ENCODE peak calls at places on chromosomes 4 and X, in nine cellular contexts. E is H9, A is neuronal stem cell, G is IMR-90, W is Karpas-422, T is fibroblast of lung, M is HepG2, J is mesenchymal stem cell, V is astrocyte. K is an unnamed sample.

GRCh38 chrX:70134116-70134477 is 850 bp downstream of the IGBP1 start:
- DNase-seq in E (no peak), A (peak; percentile 0), G (peak; percentile 34), W (no peak), T (peak; percentile 34), M (peak; percentile 3), J (peak; percentile 72), V (no peak), K (no peak)

GRCh38 chrX:153387987-153388721 is 13.0 kb downstream of the PNMA6E start:
- DNase-seq in E (peak; percentile 14), A (no peak), G (no peak), W (no peak), T (no peak), M (no peak), J (no peak), V (no peak), K (no peak)

GRCh38 chr4:76214269-76214628 is 625 bp upstream of the SCARB2 start:
- DNase-seq in E (peak; percentile 52), A (no peak), G (no peak), W (peak; percentile 41), T (no peak), M (no peak), J (no peak), V (no peak), K (no peak)

GRCh38 chr4:53682908-53683307 is 91.6 kb upstream of the LNX1 start:
- DNase-seq in E (no peak), A (no peak), G (no peak), W (no peak), T (no peak), M (no peak), J (no peak), V (no peak), K (no peak)

GRCh38 chrX:18353931-18354368 is 538 bp downstream of the SCML2 start:
- DNase-seq in E (peak; percentile 54), A (peak; percentile 11), G (no peak), W (no peak), T (no peak), M (peak; percentile 7), J (no peak), V (no peak), K (no peak)

GRCh38 chr4:8863759-8864682 is 7.6 kb downstream of the HMX1 start:
- DNase-seq in E (no peak), A (no peak), G (no peak), W (no peak), T (no peak), M (no peak), J (no peak), V (no peak), K (no peak)

GRCh38 chr4:140092094-140092820 is 61.7 kb downstream of the MAML3 start:
- DNase-seq in E (peak; percentile 81), A (peak; percentile 83), G (no peak), W (no peak), T (no peak), M (no peak), J (peak; percentile 71), V (no peak), K (no peak)

GRCh38 chr4:36088542-36088941 is 155.8 kb downstream of the ARAP2 start:
- DNase-seq in E (no peak), A (no peak), G (no peak), W (no peak), T (no peak), M (peak; percentile 2), J (no peak), V (peak; percentile 42), K (no peak)

GRCh38 chr4:18106620-18107019 is 85.1 kb upstream of the LCORL start:
- DNase-seq in E (no peak), A (no peak), G (no peak), W (no peak), T (no peak), M (no peak), J (no peak), V (no peak), K (no peak)

GRCh38 chrX:131677655-131678628 is 134.1 kb downstream of the OR13H1 start:
- DNase-seq in E (peak; percentile 69), A (peak; percentile 18), G (peak; percentile 3), W (peak; percentile 79), T (peak; percentile 30), M (peak; percentile 18), J (peak; percentile 33), V (no peak), K (no peak)

GRCh38 chrX:144586756-144587155 is 660.5 kb upstream of the SPANXN1 start:
- DNase-seq in E (no peak), A (no peak), G (no peak), W (no peak), T (no peak), M (no peak), J (peak; percentile 64), V (no peak), K (peak; percentile 2)

GRCh38 chrX:8455600-8455999 is 9.0 kb upstream of the VCX3B start:
- DNase-seq in E (no peak), A (no peak), G (no peak), W (no peak), T (no peak), M (no peak), J (no peak), V (no peak), K (no peak)

GRCh38 chr4:164442167-164442566 is 311.8 kb upstream of the SMIM31 start:
- DNase-seq in E (no peak), A (no peak), G (peak; percentile 5), W (no peak), T (peak; percentile 29), M (no peak), J (peak; percentile 17), V (peak; percentile 16), K (no peak)

GRCh38 chr4:70902577-70903281 is 560 bp downstream of the MOB1B start:
- DNase-seq in E (no peak), A (peak; percentile 11), G (peak; percentile 21), W (peak; percentile 64), T (peak; percentile 25), M (no peak), J (peak; percentile 60), V (no peak), K (no peak)

GRCh38 chr4:56611501-56611900 is 69.6 kb downstream of the HOPX start:
- DNase-seq in E (no peak), A (no peak), G (peak; percentile 36), W (no peak), T (peak; percentile 6), M (no peak), J (no peak), V (peak; percentile 57), K (no peak)

GRCh38 chrX:131789664-131790063 is 233.4 kb upstream of the STK26 start:
- DNase-seq in E (no peak), A (no peak), G (no peak), W (peak; percentile 42), T (no peak), M (no peak), J (no peak), V (no peak), K (no peak)

GRCh38 chrX:124023838-124024238 is 62.3 kb downstream of the STAG2 start:
- DNase-seq in E (no peak), A (no peak), G (peak; percentile 41), W (no peak), T (no peak), M (no peak), J (peak; percentile 53), V (peak; percentile 12), K (no peak)

GRCh38 chrX:121216979-121217378 is 169.6 kb downstream of the GLUD2 start:
- DNase-seq in E (no peak), A (no peak), G (no peak), W (no peak), T (no peak), M (no peak), J (no peak), V (no peak), K (no peak)

GRCh38 chr4:8409271-8410065 is 31.1 kb downstream of the ACOX3 start:
- DNase-seq in E (no peak), A (no peak), G (no peak), W (peak; percentile 88), T (peak; percentile 56), M (no peak), J (no peak), V (no peak), K (no peak)

GRCh38 chr4:149353241-149353640 is 462.4 kb downstream of the IQCM start:
- DNase-seq in E (no peak), A (no peak), G (no peak), W (no peak), T (no peak), M (no peak), J (no peak), V (no peak), K (no peak)
- H3K4me2 ChIP-seq in E (no peak overlapping the region), A (no peak overlapping the region), G (no peak overlapping the region), W (no peak overlapping the region), T (no peak overlapping the region), M (no peak overlapping the region), J (no peak overlapping the region), V (no peak overlapping the region), K (no peak overlapping the region)

DNA sequence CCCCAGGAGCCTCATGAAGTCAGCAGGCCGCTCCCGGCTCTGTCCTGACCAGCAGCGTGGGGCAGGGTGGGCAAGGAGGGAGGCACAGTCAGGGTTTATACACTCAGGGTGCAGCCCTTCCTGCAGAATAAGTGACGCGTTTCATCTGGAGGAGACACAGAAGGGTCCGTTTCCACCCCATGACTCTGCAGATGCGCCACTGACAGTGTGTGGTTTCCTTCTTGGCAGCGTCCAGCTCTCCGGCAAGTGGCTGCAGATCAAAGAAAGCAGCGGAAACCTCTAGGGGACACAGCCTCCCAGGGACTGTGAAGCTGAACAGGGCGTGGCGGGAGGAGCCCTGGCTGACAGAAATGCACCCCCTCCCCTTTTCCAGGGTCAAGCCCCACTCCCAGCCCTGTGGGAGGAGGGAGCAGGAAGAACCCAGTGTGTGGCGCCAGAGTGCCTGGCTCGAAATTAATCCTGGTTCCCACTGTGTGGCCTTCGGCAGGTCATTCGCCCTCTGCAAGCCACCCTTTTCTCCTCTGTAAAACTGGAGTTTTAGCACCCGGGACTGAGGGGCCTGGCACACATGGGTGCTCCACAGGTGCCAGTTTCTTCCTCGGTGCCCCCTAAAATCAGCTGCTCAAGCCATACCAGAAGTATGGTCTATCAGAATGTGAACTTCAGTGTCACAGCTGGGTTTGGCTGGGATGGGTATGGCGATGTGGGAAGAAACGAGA is 17.3 kb upstream of the TBC1D14 start:
- DNase-seq in E (peak; percentile 74), A (no peak), G (peak; percentile 79), W (no peak), T (peak; percentile 71), M (peak; percentile 94), J (peak; percentile 93), V (peak; percentile 63), K (no peak)
- H2AFZ ChIP-seq in E (no peak overlapping the region), A (peak overlapping the region; percentile 42), G (peak overlapping the region; percentile 95), W (no peak overlapping the region), T (peak overlapping the region; percentile 71), M (no peak overlapping the region), J (peak overlapping the region; percentile 51), V (peak overlapping the region; percentile 68), K (peak overlapping the region; percentile 30)

DNA sequence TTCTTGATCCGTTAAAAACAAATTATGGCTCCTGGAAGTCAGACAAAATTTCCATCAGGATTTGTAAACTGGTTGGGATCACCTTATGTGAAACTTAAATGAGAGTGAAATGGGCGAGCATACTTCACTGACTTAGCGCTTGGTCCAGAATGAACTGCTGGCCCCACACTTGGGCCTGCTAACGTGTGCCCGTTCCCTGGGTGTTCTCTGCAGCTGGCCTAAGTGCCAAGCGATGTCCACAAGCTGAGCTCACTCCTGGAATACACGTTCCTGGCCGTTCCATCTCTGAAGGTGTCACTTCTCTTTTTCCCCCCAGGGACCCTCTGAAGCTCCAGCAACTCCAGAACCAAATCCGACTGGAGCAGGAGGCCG is 132.7 kb downstream of the CBR4 start:
- DNase-seq in E (no peak), A (no peak), G (no peak), W (no peak), T (peak; percentile 58), M (no peak), J (no peak), V (no peak), K (no peak)
- H3K27ac ChIP-seq in E (no peak overlapping the region), A (no peak overlapping the region), G (peak overlapping the region; percentile 44), W (no peak overlapping the region), T (peak overlapping the region; percentile 76), M (no peak overlapping the region), J (no peak overlapping the region), V (peak overlapping the region; percentile 51), K (no peak overlapping the region)

GRCh38 chrX:118499295-118499694 is 3.7 kb downstream of the DOCK11 start:
- DNase-seq in E (peak; percentile 38), A (no peak), G (no peak), W (no peak), T (no peak), M (no peak), J (no peak), V (no peak), K (no peak)
- H3K4me2 ChIP-seq in E (peak overlapping the region; percentile 36), A (no peak overlapping the region), G (no peak overlapping the region), W (no peak overlapping the region), T (no peak overlapping the region), M (no peak overlapping the region), J (peak overlapping the region; percentile 53), V (no peak overlapping the region), K (no peak overlapping the region)